ENCODE peak calls at places on chromosomes 4 and X, in eight cellular contexts. X is breast epithelium; N is transverse colon; T is amygdala; S is occipital lobe; R is neuronal stem cell; A is hepatic stellate cell; Q is naive thymus-derived CD8-positive, alpha-beta T cell. D is an unnamed sample.

GRCh38 chr4:128524311-128524710 is 236.7 kb upstream of the PGRMC2 start:
- DNase-seq in X (no peak), N (peak; percentile 62), T (no peak), S (no peak), R (no peak), A (peak; percentile 29), Q (no peak), D (no peak)

GRCh38 chr4:17619416-17620105 is 5.1 kb downstream of the MED28 start:
- DNase-seq in X (no peak), N (no peak), T (no peak), S (no peak), R (no peak), A (no peak), Q (no peak), D (no peak)

GRCh38 chrX:124015721-124016120 is 54.2 kb downstream of the STAG2 start:
- DNase-seq in X (no peak), N (no peak), T (no peak), S (no peak), R (no peak), A (no peak), Q (no peak), D (no peak)

GRCh38 chrX:52979568-52979967 is 21.2 kb upstream of the FAM156A start:
- DNase-seq in X (no peak), N (no peak), T (no peak), S (no peak), R (no peak), A (no peak), Q (no peak), D (no peak)

GRCh38 chr4:41757521-41758156 is 9.1 kb upstream of the PHOX2B start:
- DNase-seq in X (no peak), N (no peak), T (no peak), S (no peak), R (no peak), A (no peak), Q (no peak), D (no peak)

GRCh38 chr4:108060164-108060563 is 70.5 kb downstream of the HADH start:
- DNase-seq in X (no peak), N (no peak), T (no peak), S (no peak), R (peak; percentile 11), A (peak; percentile 35), Q (no peak), D (no peak)

GRCh38 chrX:11016728-11017127 is 94.4 kb upstream of the HCCS start:
- DNase-seq in X (no peak), N (no peak), T (no peak), S (no peak), R (no peak), A (no peak), Q (no peak), D (no peak)

GRCh38 chr4:94870151-94870550 is 112.4 kb downstream of the BMPR1B start:
- DNase-seq in X (no peak), N (no peak), T (no peak), S (no peak), R (no peak), A (peak; percentile 6), Q (no peak), D (no peak)

GRCh38 chr4:153137168-153137567 is 67.1 kb upstream of the TRIM2 start:
- DNase-seq in X (peak; percentile 46), N (no peak), T (no peak), S (peak; percentile 10), R (no peak), A (peak; percentile 76), Q (no peak), D (no peak)

GRCh38 chr4:62517721-62518120 is 1317.6 kb downstream of the ADGRL3 start:
- DNase-seq in X (no peak), N (no peak), T (no peak), S (peak; percentile 5), R (no peak), A (no peak), Q (no peak), D (no peak)

GRCh38 chrX:49762175-49762704 is 66.5 kb upstream of the PAGE1 start:
- DNase-seq in X (no peak), N (no peak), T (no peak), S (no peak), R (no peak), A (no peak), Q (no peak), D (no peak)

GRCh38 chr4:99886146-99886545 is 8.1 kb downstream of the LAMTOR3 start:
- DNase-seq in X (no peak), N (no peak), T (no peak), S (no peak), R (no peak), A (no peak), Q (no peak), D (no peak)

GRCh38 chrX:64662876-64663275 is 267.6 kb upstream of the MTMR8 start:
- DNase-seq in X (no peak), N (no peak), T (no peak), S (no peak), R (no peak), A (no peak), Q (no peak), D (no peak)

GRCh38 chrX:119605398-119605738 is 856 bp downstream of the NKRF start:
- DNase-seq in X (no peak), N (no peak), T (no peak), S (peak; percentile 3), R (no peak), A (no peak), Q (no peak), D (no peak)

GRCh38 chrX:51404445-51404844 is 71.8 kb downstream of the NUDT10 start:
- DNase-seq in X (no peak), N (no peak), T (no peak), S (no peak), R (no peak), A (no peak), Q (no peak), D (no peak)

GRCh38 chr4:99894998-99895397 is 771 bp upstream of the LAMTOR3 start:
- DNase-seq in X (no peak), N (no peak), T (no peak), S (no peak), R (no peak), A (no peak), Q (no peak), D (no peak)

GRCh38 chr4:87243426-87244053 is 23.1 kb upstream of the KLHL8 start:
- DNase-seq in X (no peak), N (no peak), T (no peak), S (no peak), R (no peak), A (no peak), Q (no peak), D (no peak)

GRCh38 chrX:98067611-98068010 is 1183.9 kb downstream of the RPA4 start:
- DNase-seq in X (no peak), N (no peak), T (no peak), S (no peak), R (no peak), A (no peak), Q (no peak), D (no peak)

GRCh38 chr4:88033309-88033708 is 25.9 kb downstream of the PKD2 start:
- DNase-seq in X (no peak), N (peak; percentile 25), T (no peak), S (no peak), R (peak; percentile 35), A (peak; percentile 32), Q (peak; percentile 6), D (no peak)